ENCODE peak calls at places on chromosomes 3 and 15, in ten cellular contexts. One of them, this sample, is unnamed.

GRCh38 chr3:141012571-141012970 is 38.6 kb upstream of the SPSB4 start:
- DNase-seq in stimulated activated naive CD8-positive, alpha-beta T cell treated with anti-CD3 and anti-CD28 coated beads, Interleukin-15, Interleukin-2, amounts not matched to agents 100 U/mL and 50 U/mL, for 24 hours: no peak
- DNase-seq in germinal center: no peak
- DNase-seq in HS-5: no peak
- DNase-seq in LoVo: no peak
- DNase-seq in HTR-8/SVneo: no peak
- DNase-seq in B cell: no peak
- DNase-seq in GM20000: no peak
- DNase-seq in NCI-H1105 treated with DMSO at 0.1 percent for 48 hours: no peak
- DNase-seq in HFF-Myc: no peak
- DNase-seq in this sample: no peak

GRCh38 chr3:67947808-67948508 is 293.5 kb upstream of the SUCLG2 start:
- DNase-seq in stimulated activated naive CD8-positive, alpha-beta T cell treated with anti-CD3 and anti-CD28 coated beads, Interleukin-15, Interleukin-2, amounts not matched to agents 100 U/mL and 50 U/mL, for 24 hours: peak
- DNase-seq in germinal center: no peak
- DNase-seq in HS-5: no peak
- DNase-seq in LoVo: no peak
- DNase-seq in HTR-8/SVneo: no peak
- DNase-seq in B cell: no peak
- DNase-seq in GM20000: no peak
- DNase-seq in NCI-H1105 treated with DMSO at 0.1 percent for 48 hours: no peak
- DNase-seq in HFF-Myc: no peak
- DNase-seq in this sample: no peak

GRCh38 chr3:197926418-197926817 is 23.6 kb upstream of the RPL35A start:
- DNase-seq in stimulated activated naive CD8-positive, alpha-beta T cell treated with anti-CD3 and anti-CD28 coated beads, Interleukin-15, Interleukin-2, amounts not matched to agents 100 U/mL and 50 U/mL, for 24 hours: peak
- DNase-seq in germinal center: no peak
- DNase-seq in HS-5: no peak
- DNase-seq in LoVo: no peak
- DNase-seq in HTR-8/SVneo: no peak
- DNase-seq in B cell: no peak
- DNase-seq in GM20000: no peak
- DNase-seq in NCI-H1105 treated with DMSO at 0.1 percent for 48 hours: no peak
- DNase-seq in HFF-Myc: no peak
- DNase-seq in this sample: no peak

GRCh38 chr15:80188293-80188692 is 35.5 kb downstream of the FAH start:
- DNase-seq in stimulated activated naive CD8-positive, alpha-beta T cell treated with anti-CD3 and anti-CD28 coated beads, Interleukin-15, Interleukin-2, amounts not matched to agents 100 U/mL and 50 U/mL, for 24 hours: no peak
- DNase-seq in germinal center: no peak
- DNase-seq in HS-5: no peak
- DNase-seq in LoVo: no peak
- DNase-seq in HTR-8/SVneo: no peak
- DNase-seq in B cell: no peak
- DNase-seq in GM20000: no peak
- DNase-seq in NCI-H1105 treated with DMSO at 0.1 percent for 48 hours: no peak
- DNase-seq in HFF-Myc: no peak
- DNase-seq in this sample: no peak

GRCh38 chr3:102536479-102536878 is 101.7 kb downstream of the ZPLD1 start:
- DNase-seq in stimulated activated naive CD8-positive, alpha-beta T cell treated with anti-CD3 and anti-CD28 coated beads, Interleukin-15, Interleukin-2, amounts not matched to agents 100 U/mL and 50 U/mL, for 24 hours: no peak
- DNase-seq in germinal center: peak
- DNase-seq in HS-5: no peak
- DNase-seq in LoVo: peak
- DNase-seq in HTR-8/SVneo: peak
- DNase-seq in B cell: no peak
- DNase-seq in GM20000: peak
- DNase-seq in NCI-H1105 treated with DMSO at 0.1 percent for 48 hours: peak
- DNase-seq in HFF-Myc: peak
- DNase-seq in this sample: peak

GRCh38 chr3:100216713-100217112 is 44.1 kb upstream of the TBC1D23 start:
- DNase-seq in stimulated activated naive CD8-positive, alpha-beta T cell treated with anti-CD3 and anti-CD28 coated beads, Interleukin-15, Interleukin-2, amounts not matched to agents 100 U/mL and 50 U/mL, for 24 hours: no peak
- DNase-seq in germinal center: no peak
- DNase-seq in HS-5: no peak
- DNase-seq in LoVo: no peak
- DNase-seq in HTR-8/SVneo: no peak
- DNase-seq in B cell: no peak
- DNase-seq in GM20000: no peak
- DNase-seq in NCI-H1105 treated with DMSO at 0.1 percent for 48 hours: no peak
- DNase-seq in HFF-Myc: no peak
- DNase-seq in this sample: no peak

GRCh38 chr15:36481156-36481555 is 98.3 kb upstream of the CDIN1 start:
- DNase-seq in stimulated activated naive CD8-positive, alpha-beta T cell treated with anti-CD3 and anti-CD28 coated beads, Interleukin-15, Interleukin-2, amounts not matched to agents 100 U/mL and 50 U/mL, for 24 hours: no peak
- DNase-seq in germinal center: no peak
- DNase-seq in HS-5: no peak
- DNase-seq in LoVo: no peak
- DNase-seq in HTR-8/SVneo: no peak
- DNase-seq in B cell: no peak
- DNase-seq in GM20000: no peak
- DNase-seq in NCI-H1105 treated with DMSO at 0.1 percent for 48 hours: no peak
- DNase-seq in HFF-Myc: no peak
- DNase-seq in this sample: no peak

GRCh38 chr3:48402281-48402732 is 27.6 kb downstream of the PLXNB1 start:
- DNase-seq in stimulated activated naive CD8-positive, alpha-beta T cell treated with anti-CD3 and anti-CD28 coated beads, Interleukin-15, Interleukin-2, amounts not matched to agents 100 U/mL and 50 U/mL, for 24 hours: no peak
- DNase-seq in germinal center: no peak
- DNase-seq in HS-5: peak
- DNase-seq in LoVo: peak
- DNase-seq in HTR-8/SVneo: peak
- DNase-seq in B cell: peak
- DNase-seq in GM20000: peak
- DNase-seq in NCI-H1105 treated with DMSO at 0.1 percent for 48 hours: no peak
- DNase-seq in HFF-Myc: peak
- DNase-seq in this sample: peak

GRCh38 chr15:98121957-98122356 is 161.5 kb downstream of the ARRDC4 start:
- DNase-seq in stimulated activated naive CD8-positive, alpha-beta T cell treated with anti-CD3 and anti-CD28 coated beads, Interleukin-15, Interleukin-2, amounts not matched to agents 100 U/mL and 50 U/mL, for 24 hours: no peak
- DNase-seq in germinal center: no peak
- DNase-seq in HS-5: no peak
- DNase-seq in LoVo: no peak
- DNase-seq in HTR-8/SVneo: no peak
- DNase-seq in B cell: no peak
- DNase-seq in GM20000: no peak
- DNase-seq in NCI-H1105 treated with DMSO at 0.1 percent for 48 hours: no peak
- DNase-seq in HFF-Myc: no peak
- DNase-seq in this sample: no peak

GRCh38 chr3:112979244-112979832 is 4.4 kb upstream of the CD200R1 start:
- DNase-seq in stimulated activated naive CD8-positive, alpha-beta T cell treated with anti-CD3 and anti-CD28 coated beads, Interleukin-15, Interleukin-2, amounts not matched to agents 100 U/mL and 50 U/mL, for 24 hours: no peak
- DNase-seq in germinal center: peak
- DNase-seq in HS-5: peak
- DNase-seq in LoVo: peak
- DNase-seq in HTR-8/SVneo: peak
- DNase-seq in B cell: no peak
- DNase-seq in GM20000: peak
- DNase-seq in NCI-H1105 treated with DMSO at 0.1 percent for 48 hours: peak
- DNase-seq in HFF-Myc: peak
- DNase-seq in this sample: no peak

GRCh38 chr3:98013428-98014349 is 21.4 kb downstream of the GABRR3 start:
- DNase-seq in stimulated activated naive CD8-positive, alpha-beta T cell treated with anti-CD3 and anti-CD28 coated beads, Interleukin-15, Interleukin-2, amounts not matched to agents 100 U/mL and 50 U/mL, for 24 hours: no peak
- DNase-seq in germinal center: no peak
- DNase-seq in HS-5: no peak
- DNase-seq in LoVo: no peak
- DNase-seq in HTR-8/SVneo: peak
- DNase-seq in B cell: no peak
- DNase-seq in GM20000: no peak
- DNase-seq in NCI-H1105 treated with DMSO at 0.1 percent for 48 hours: peak
- DNase-seq in HFF-Myc: no peak
- DNase-seq in this sample: no peak

GRCh38 chr3:84194032-84194431 is 764.8 kb upstream of the CADM2 start:
- DNase-seq in stimulated activated naive CD8-positive, alpha-beta T cell treated with anti-CD3 and anti-CD28 coated beads, Interleukin-15, Interleukin-2, amounts not matched to agents 100 U/mL and 50 U/mL, for 24 hours: no peak
- DNase-seq in germinal center: no peak
- DNase-seq in HS-5: peak
- DNase-seq in LoVo: no peak
- DNase-seq in HTR-8/SVneo: no peak
- DNase-seq in B cell: no peak
- DNase-seq in GM20000: no peak
- DNase-seq in NCI-H1105 treated with DMSO at 0.1 percent for 48 hours: no peak
- DNase-seq in HFF-Myc: no peak
- DNase-seq in this sample: no peak

GRCh38 chr3:184651945-184652344 is 59.9 kb downstream of the MAGEF1 start:
- DNase-seq in stimulated activated naive CD8-positive, alpha-beta T cell treated with anti-CD3 and anti-CD28 coated beads, Interleukin-15, Interleukin-2, amounts not matched to agents 100 U/mL and 50 U/mL, for 24 hours: no peak
- DNase-seq in germinal center: no peak
- DNase-seq in HS-5: no peak
- DNase-seq in LoVo: peak
- DNase-seq in HTR-8/SVneo: peak
- DNase-seq in B cell: no peak
- DNase-seq in GM20000: no peak
- DNase-seq in NCI-H1105 treated with DMSO at 0.1 percent for 48 hours: peak
- DNase-seq in HFF-Myc: no peak
- DNase-seq in this sample: no peak

GRCh38 chr15:92958105-92958504 is 58.0 kb downstream of the CHD2 start:
- DNase-seq in stimulated activated naive CD8-positive, alpha-beta T cell treated with anti-CD3 and anti-CD28 coated beads, Interleukin-15, Interleukin-2, amounts not matched to agents 100 U/mL and 50 U/mL, for 24 hours: peak
- DNase-seq in germinal center: no peak
- DNase-seq in HS-5: no peak
- DNase-seq in LoVo: no peak
- DNase-seq in HTR-8/SVneo: no peak
- DNase-seq in B cell: no peak
- DNase-seq in GM20000: no peak
- DNase-seq in NCI-H1105 treated with DMSO at 0.1 percent for 48 hours: no peak
- DNase-seq in HFF-Myc: no peak
- DNase-seq in this sample: no peak

GRCh38 chr15:47718474-47719440 is 1.5 kb downstream of the SEMA6D start:
- DNase-seq in stimulated activated naive CD8-positive, alpha-beta T cell treated with anti-CD3 and anti-CD28 coated beads, Interleukin-15, Interleukin-2, amounts not matched to agents 100 U/mL and 50 U/mL, for 24 hours: no peak
- DNase-seq in germinal center: no peak
- DNase-seq in HS-5: no peak
- DNase-seq in LoVo: no peak
- DNase-seq in HTR-8/SVneo: peak
- DNase-seq in B cell: no peak
- DNase-seq in GM20000: peak
- DNase-seq in NCI-H1105 treated with DMSO at 0.1 percent for 48 hours: peak
- DNase-seq in HFF-Myc: no peak
- DNase-seq in this sample: no peak

GRCh38 chr3:31227152-31227581 is 305.6 kb upstream of the STT3B start:
- DNase-seq in stimulated activated naive CD8-positive, alpha-beta T cell treated with anti-CD3 and anti-CD28 coated beads, Interleukin-15, Interleukin-2, amounts not matched to agents 100 U/mL and 50 U/mL, for 24 hours: no peak
- DNase-seq in germinal center: peak
- DNase-seq in HS-5: no peak
- DNase-seq in LoVo: peak
- DNase-seq in HTR-8/SVneo: no peak
- DNase-seq in B cell: peak
- DNase-seq in GM20000: no peak
- DNase-seq in NCI-H1105 treated with DMSO at 0.1 percent for 48 hours: no peak
- DNase-seq in HFF-Myc: no peak
- DNase-seq in this sample: no peak

GRCh38 chr3:156906275-156906674 is 80.1 kb downstream of the LEKR1 start:
- DNase-seq in stimulated activated naive CD8-positive, alpha-beta T cell treated with anti-CD3 and anti-CD28 coated beads, Interleukin-15, Interleukin-2, amounts not matched to agents 100 U/mL and 50 U/mL, for 24 hours: no peak
- DNase-seq in germinal center: no peak
- DNase-seq in HS-5: no peak
- DNase-seq in LoVo: no peak
- DNase-seq in HTR-8/SVneo: no peak
- DNase-seq in B cell: no peak
- DNase-seq in GM20000: no peak
- DNase-seq in NCI-H1105 treated with DMSO at 0.1 percent for 48 hours: no peak
- DNase-seq in HFF-Myc: no peak
- DNase-seq in this sample: no peak

GRCh38 chr3:196458063-196458462 is 25.8 kb upstream of the UBXN7 start:
- DNase-seq in stimulated activated naive CD8-positive, alpha-beta T cell treated with anti-CD3 and anti-CD28 coated beads, Interleukin-15, Interleukin-2, amounts not matched to agents 100 U/mL and 50 U/mL, for 24 hours: no peak
- DNase-seq in germinal center: no peak
- DNase-seq in HS-5: no peak
- DNase-seq in LoVo: no peak
- DNase-seq in HTR-8/SVneo: no peak
- DNase-seq in B cell: no peak
- DNase-seq in GM20000: no peak
- DNase-seq in NCI-H1105 treated with DMSO at 0.1 percent for 48 hours: no peak
- DNase-seq in HFF-Myc: no peak
- DNase-seq in this sample: no peak

GRCh38 chr3:158488670-158489069 is 82.3 kb upstream of the MLF1 start:
- DNase-seq in stimulated activated naive CD8-positive, alpha-beta T cell treated with anti-CD3 and anti-CD28 coated beads, Interleukin-15, Interleukin-2, amounts not matched to agents 100 U/mL and 50 U/mL, for 24 hours: no peak
- DNase-seq in germinal center: no peak
- DNase-seq in HS-5: no peak
- DNase-seq in LoVo: peak
- DNase-seq in HTR-8/SVneo: no peak
- DNase-seq in B cell: no peak
- DNase-seq in GM20000: no peak
- DNase-seq in NCI-H1105 treated with DMSO at 0.1 percent for 48 hours: no peak
- DNase-seq in HFF-Myc: no peak
- DNase-seq in this sample: no peak

GRCh38 chr15:98755138-98755537 is 106.8 kb downstream of the IGF1R start:
- DNase-seq in stimulated activated naive CD8-positive, alpha-beta T cell treated with anti-CD3 and anti-CD28 coated beads, Interleukin-15, Interleukin-2, amounts not matched to agents 100 U/mL and 50 U/mL, for 24 hours: no peak
- DNase-seq in germinal center: no peak
- DNase-seq in HS-5: no peak
- DNase-seq in LoVo: no peak
- DNase-seq in HTR-8/SVneo: no peak
- DNase-seq in B cell: no peak
- DNase-seq in GM20000: no peak
- DNase-seq in NCI-H1105 treated with DMSO at 0.1 percent for 48 hours: no peak
- DNase-seq in HFF-Myc: no peak
- DNase-seq in this sample: no peak

GRCh38 chr3:127685708-127686511 is 13.2 kb downstream of the ABTB1 start:
- DNase-seq in stimulated activated naive CD8-positive, alpha-beta T cell treated with anti-CD3 and anti-CD28 coated beads, Interleukin-15, Interleukin-2, amounts not matched to agents 100 U/mL and 50 U/mL, for 24 hours: no peak
- DNase-seq in germinal center: no peak
- DNase-seq in HS-5: no peak
- DNase-seq in LoVo: no peak
- DNase-seq in HTR-8/SVneo: no peak
- DNase-seq in B cell: no peak
- DNase-seq in GM20000: no peak
- DNase-seq in NCI-H1105 treated with DMSO at 0.1 percent for 48 hours: no peak
- DNase-seq in HFF-Myc: no peak
- DNase-seq in this sample: no peak

GRCh38 chr3:77807312-77807711 is 767.4 kb downstream of the ROBO2 start:
- DNase-seq in stimulated activated naive CD8-positive, alpha-beta T cell treated with anti-CD3 and anti-CD28 coated beads, Interleukin-15, Interleukin-2, amounts not matched to agents 100 U/mL and 50 U/mL, for 24 hours: no peak
- DNase-seq in germinal center: no peak
- DNase-seq in HS-5: no peak
- DNase-seq in LoVo: no peak
- DNase-seq in HTR-8/SVneo: no peak
- DNase-seq in B cell: no peak
- DNase-seq in GM20000: no peak
- DNase-seq in NCI-H1105 treated with DMSO at 0.1 percent for 48 hours: no peak
- DNase-seq in HFF-Myc: no peak
- DNase-seq in this sample: no peak

GRCh38 chr3:123383101-123384053 is 65.5 kb downstream of the ADCY5 start:
- DNase-seq in stimulated activated naive CD8-positive, alpha-beta T cell treated with anti-CD3 and anti-CD28 coated beads, Interleukin-15, Interleukin-2, amounts not matched to agents 100 U/mL and 50 U/mL, for 24 hours: no peak
- DNase-seq in germinal center: no peak
- DNase-seq in HS-5: peak
- DNase-seq in LoVo: no peak
- DNase-seq in HTR-8/SVneo: peak
- DNase-seq in B cell: no peak
- DNase-seq in GM20000: no peak
- DNase-seq in NCI-H1105 treated with DMSO at 0.1 percent for 48 hours: no peak
- DNase-seq in HFF-Myc: no peak
- DNase-seq in this sample: no peak

GRCh38 chr3:112633757-112634156 is 7.2 kb downstream of the CCDC80 start:
- DNase-seq in stimulated activated naive CD8-positive, alpha-beta T cell treated with anti-CD3 and anti-CD28 coated beads, Interleukin-15, Interleukin-2, amounts not matched to agents 100 U/mL and 50 U/mL, for 24 hours: no peak
- DNase-seq in germinal center: no peak
- DNase-seq in HS-5: no peak
- DNase-seq in LoVo: no peak
- DNase-seq in HTR-8/SVneo: no peak
- DNase-seq in B cell: no peak
- DNase-seq in GM20000: no peak
- DNase-seq in NCI-H1105 treated with DMSO at 0.1 percent for 48 hours: peak
- DNase-seq in HFF-Myc: no peak
- DNase-seq in this sample: no peak

GRCh38 chr3:127204841-127205582 is 12.1 kb downstream of the PRR23E start:
- DNase-seq in stimulated activated naive CD8-positive, alpha-beta T cell treated with anti-CD3 and anti-CD28 coated beads, Interleukin-15, Interleukin-2, amounts not matched to agents 100 U/mL and 50 U/mL, for 24 hours: no peak
- DNase-seq in germinal center: no peak
- DNase-seq in HS-5: no peak
- DNase-seq in LoVo: no peak
- DNase-seq in HTR-8/SVneo: no peak
- DNase-seq in B cell: no peak
- DNase-seq in GM20000: no peak
- DNase-seq in NCI-H1105 treated with DMSO at 0.1 percent for 48 hours: no peak
- DNase-seq in HFF-Myc: no peak
- DNase-seq in this sample: peak

GRCh38 chr3:20552605-20553275 is 366.7 kb upstream of the SGO1 start:
- DNase-seq in stimulated activated naive CD8-positive, alpha-beta T cell treated with anti-CD3 and anti-CD28 coated beads, Interleukin-15, Interleukin-2, amounts not matched to agents 100 U/mL and 50 U/mL, for 24 hours: no peak
- DNase-seq in germinal center: no peak
- DNase-seq in HS-5: no peak
- DNase-seq in LoVo: no peak
- DNase-seq in HTR-8/SVneo: no peak
- DNase-seq in B cell: no peak
- DNase-seq in GM20000: no peak
- DNase-seq in NCI-H1105 treated with DMSO at 0.1 percent for 48 hours: no peak
- DNase-seq in HFF-Myc: no peak
- DNase-seq in this sample: no peak

GRCh38 chr15:81265256-81265943 is 58.5 kb downstream of the STARD5 start:
- DNase-seq in stimulated activated naive CD8-positive, alpha-beta T cell treated with anti-CD3 and anti-CD28 coated beads, Interleukin-15, Interleukin-2, amounts not matched to agents 100 U/mL and 50 U/mL, for 24 hours: no peak
- DNase-seq in germinal center: peak
- DNase-seq in HS-5: no peak
- DNase-seq in LoVo: no peak
- DNase-seq in HTR-8/SVneo: no peak
- DNase-seq in B cell: peak
- DNase-seq in GM20000: peak
- DNase-seq in NCI-H1105 treated with DMSO at 0.1 percent for 48 hours: peak
- DNase-seq in HFF-Myc: no peak
- DNase-seq in this sample: no peak

GRCh38 chr3:150020527-150020926 is 49.8 kb upstream of the PFN2 start:
- DNase-seq in stimulated activated naive CD8-positive, alpha-beta T cell treated with anti-CD3 and anti-CD28 coated beads, Interleukin-15, Interleukin-2, amounts not matched to agents 100 U/mL and 50 U/mL, for 24 hours: no peak
- DNase-seq in germinal center: no peak
- DNase-seq in HS-5: peak
- DNase-seq in LoVo: no peak
- DNase-seq in HTR-8/SVneo: peak
- DNase-seq in B cell: no peak
- DNase-seq in GM20000: no peak
- DNase-seq in NCI-H1105 treated with DMSO at 0.1 percent for 48 hours: no peak
- DNase-seq in HFF-Myc: no peak
- DNase-seq in this sample: no peak